ENCODE peak calls at places on chromosomes 2 and 18, in seven cellular contexts. A, J, Y, C, L, G and D are unnamed samples.

GRCh38 chr2:201471732-201472395 is 20.3 kb downstream of the STRADB start:
- DNase-seq in G (no peak), J (no peak), C (no peak), L (no peak), A (peak), Y (no peak), D (no peak)

GRCh38 chr18:62715829-62716678 is 713 bp downstream of the PHLPP1 start:
- DNase-seq in G (no peak), A (peak), L (no peak), J (peak), Y (peak), C (no peak), D (peak)

GRCh38 chr2:226398580-226398979 is 401.0 kb downstream of the IRS1 start:
- DNase-seq in Y (no peak), G (no peak), C (no peak), J (no peak), A (peak), L (peak), D (no peak)

GRCh38 chr2:164205347-164205746 is 415.9 kb downstream of the GRB14 start:
- DNase-seq in G (no peak), C (no peak), A (peak), Y (no peak), J (no peak), L (no peak), D (no peak)

GRCh38 chr2:43842866-43843226 is 4.1 kb downstream of the ABCG8 start:
- DNase-seq in Y (no peak), A (no peak), J (peak), G (no peak), L (no peak), C (no peak), D (no peak)

GRCh38 chr2:75031906-75032803 is 73.7 kb downstream of the POLE4 start:
- DNase-seq in A (no peak), L (no peak), G (no peak), C (no peak), Y (no peak), J (no peak), D (no peak)

GRCh38 chr2:219253753-219254589 is at the start of gene TUBA4A:
- DNase-seq in Y (peak), C (no peak), L (peak), J (peak), G (no peak), A (peak), D (peak)

GRCh38 chr2:18271370-18272147 is 288.9 kb downstream of the RDH14 start:
- DNase-seq in Y (no peak), L (no peak), C (no peak), G (no peak), A (no peak), J (no peak), D (no peak)

GRCh38 chr2:233168919-233169318 is 82.6 kb upstream of the ATG16L1 start:
- DNase-seq in Y (no peak), A (no peak), L (no peak), C (no peak), G (no peak), J (no peak), D (no peak)

GRCh38 chr18:44715841-44716240 is 35.2 kb downstream of the SETBP1 start:
- DNase-seq in C (no peak), G (no peak), J (no peak), Y (no peak), L (no peak), A (no peak), D (no peak)

GRCh38 chr18:48993586-48993985 is 42.8 kb upstream of the SMAD7 start:
- DNase-seq in J (no peak), Y (no peak), G (no peak), C (no peak), L (no peak), A (peak), D (no peak)

GRCh38 chr2:121735520-121736074 is 1.1 kb downstream of the NIFK start:
- DNase-seq in J (no peak), A (no peak), L (no peak), G (no peak), C (no peak), Y (no peak), D (peak)

GRCh38 chr18:5527603-5528002 is 16.2 kb downstream of the EPB41L3 start:
- DNase-seq in C (no peak), J (no peak), L (no peak), Y (no peak), A (peak), G (no peak), D (peak)

GRCh38 chr2:152715854-152716428 is 1.3 kb downstream of the PRPF40A start:
- DNase-seq in A (peak), L (peak), Y (peak), C (no peak), G (peak), J (peak), D (peak)

DNA sequence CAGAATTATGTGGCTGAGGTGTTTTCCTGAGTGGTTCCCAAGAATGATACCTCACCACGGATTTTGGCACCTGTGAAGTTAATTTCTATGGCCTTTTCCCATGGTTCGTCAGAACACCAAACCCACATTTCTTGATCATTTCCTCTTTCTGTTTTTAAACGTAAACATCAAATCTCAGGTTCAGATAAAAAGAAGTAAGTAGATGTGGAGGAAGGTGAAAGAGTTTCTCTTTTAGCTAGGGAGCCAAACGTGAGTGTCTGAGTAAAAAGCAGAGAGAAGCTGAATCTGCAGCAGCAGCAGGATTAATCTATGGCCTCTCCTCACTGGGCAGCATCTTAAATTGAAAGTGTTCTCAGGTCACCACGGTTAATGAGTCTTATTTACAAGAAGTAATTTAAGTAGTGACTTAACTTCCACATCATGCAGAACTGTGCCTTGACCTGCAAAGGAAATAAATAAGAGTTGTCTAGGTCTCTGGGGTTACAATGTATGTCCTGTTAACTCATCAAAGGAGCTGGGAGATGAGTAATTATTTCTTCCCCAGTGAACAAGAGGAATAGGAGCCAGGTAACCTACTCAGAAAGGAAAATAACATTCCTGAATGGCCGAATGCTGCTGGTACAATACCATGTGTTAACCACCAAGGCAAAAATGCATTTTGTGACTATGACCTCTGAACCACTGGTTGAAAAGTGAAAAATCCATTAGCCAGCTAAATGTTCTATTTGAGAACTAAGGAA is 139.6 kb upstream of the NETO1 start:
- DNase-seq in L (no peak), Y (no peak), C (peak), A (no peak), J (no peak), G (no peak), D (no peak)
- H3K9ac ChIP-seq in L (no peak), Y (no peak), C (no peak), A (no peak), J (no peak), G (no peak), D (no peak)

GRCh38 chr18:4125246-4125938 is 329.7 kb downstream of the DLGAP1 start:
- DNase-seq in L (no peak), A (no peak), C (no peak), Y (no peak), G (no peak), J (no peak), D (no peak)
- TF ChIP-seq POLR2A in L (no peak), A (no peak), C (no peak), Y (no peak), G (no peak), J (no peak), D (no peak)

GRCh38 chr18:58218111-58218510 is 174.1 kb downstream of the NEDD4L start:
- DNase-seq in C (no peak), G (no peak), L (no peak), A (peak), J (no peak), Y (no peak), D (no peak)

GRCh38 chr18:58224425-58224750 is 180.4 kb downstream of the NEDD4L start:
- DNase-seq in C (no peak), J (no peak), L (no peak), A (no peak), G (no peak), Y (no peak), D (no peak)

GRCh38 chr18:58223717-58224424 is 179.8 kb downstream of the NEDD4L start:
- DNase-seq in Y (peak), C (no peak), A (peak), L (peak), J (peak), G (no peak), D (peak)

GRCh38 chr18:58222439-58223125 is 178.6 kb downstream of the NEDD4L start:
- DNase-seq in Y (no peak), L (no peak), C (no peak), G (no peak), J (no peak), A (peak), D (peak)

GRCh38 chr18:58221060-58221725 is 177.2 kb downstream of the NEDD4L start:
- DNase-seq in J (peak), L (peak), A (peak), G (peak), Y (peak), C (no peak), D (no peak)
- H3K9ac ChIP-seq in J (peak), L (peak), A (no peak), G (no peak), Y (peak), C (no peak), D (peak)

GRCh38 chr2:157443090-157443489 is 799 bp downstream of the CYTIP start:
- DNase-seq in A (no peak), C (no peak), L (no peak), Y (no peak), G (no peak), J (no peak), D (no peak)

GRCh38 chr2:157444643-157445040 is 753 bp upstream of the CYTIP start:
- DNase-seq in C (no peak), Y (no peak), A (no peak), J (no peak), G (no peak), L (no peak), D (no peak)

GRCh38 chr2:157442136-157442535 is 1.8 kb downstream of the CYTIP start:
- DNase-seq in L (no peak), A (no peak), J (no peak), C (no peak), Y (no peak), G (no peak), D (no peak)

GRCh38 chr2:157442636-157443035 is 1.3 kb downstream of the CYTIP start:
- DNase-seq in J (no peak), C (no peak), L (no peak), Y (no peak), A (no peak), G (no peak), D (no peak)

DNA sequence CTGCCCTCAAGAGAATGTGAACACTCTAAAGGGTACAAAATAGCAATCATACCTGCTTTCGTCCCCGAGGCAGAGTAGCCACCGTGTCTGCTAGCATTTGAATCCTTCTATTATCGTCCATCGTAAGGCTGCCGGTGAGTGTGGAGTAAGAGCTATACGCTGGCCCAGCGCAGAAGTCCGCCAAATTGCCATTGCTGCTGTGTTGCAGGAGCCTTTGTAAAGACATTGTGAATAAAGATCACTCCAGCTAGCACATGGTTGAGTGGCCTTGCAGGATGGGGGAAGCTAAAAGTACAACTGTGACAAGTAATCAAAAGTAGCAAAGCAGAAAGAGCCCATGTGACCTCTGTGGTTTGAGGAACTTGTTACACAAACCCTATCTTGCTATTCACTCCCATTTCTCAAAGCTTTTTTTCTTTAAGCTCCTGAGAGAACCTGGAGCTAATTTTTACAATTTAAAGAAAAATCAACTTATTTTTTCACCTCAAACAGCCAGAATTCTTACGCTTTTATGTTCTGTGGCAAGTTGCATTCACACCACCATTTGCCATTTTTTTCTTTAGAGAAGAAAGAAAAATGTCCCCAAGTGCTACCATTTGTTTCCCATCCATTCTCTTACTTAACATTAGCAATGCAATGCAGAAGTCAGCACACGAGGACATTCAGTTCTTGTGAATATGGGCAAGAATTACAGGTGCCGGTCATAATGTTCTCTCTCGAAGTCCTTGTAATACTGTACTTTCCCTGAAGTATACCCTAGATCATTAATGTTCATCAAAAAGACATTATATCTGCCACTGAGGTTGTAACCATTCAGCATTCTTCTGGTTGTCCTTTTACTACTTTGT is at the start of gene CYTIP:
- DNase-seq in J (no peak), C (peak), G (no peak), L (no peak), A (no peak), Y (no peak), D (no peak)
- TF ChIP-seq POLR2A in J (no peak), C (peak), G (no peak), L (no peak), A (no peak), Y (no peak), D (no peak)